ENCODE peak calls at places on chromosomes 16 and 17, in six cellular contexts. Q is astrocyte of the spinal cord, O is bronchial epithelial cell, H is uterus, D is cardiac muscle cell, M is A549. W is an unnamed sample.
A peak's percentile ranks its signal among the peaks of the same experiment; 100 is the strongest.

GRCh38 chr17:64418506-64419339 is 28.1 kb upstream of the PECAM1 start:
- DNase-seq in Q (peak; percentile 61), O (peak; percentile 52), H (no peak), D (peak; percentile 83), M (peak; percentile 77), W (peak; percentile 78)

GRCh38 chr16:54847207-54847606 is 83.5 kb upstream of the IRX5 start:
- DNase-seq in Q (no peak), O (peak; percentile 100), H (no peak), D (no peak), M (no peak), W (no peak)

GRCh38 chr17:78736526-78737079 is 45.5 kb downstream of the CYTH1 start:
- DNase-seq in Q (no peak), O (peak; percentile 92), H (peak; percentile 68), D (no peak), M (peak; percentile 89), W (peak; percentile 54)

GRCh38 chr17:1089915-1090314 is 89.9 kb downstream of the ABR start:
- DNase-seq in Q (no peak), O (no peak), H (no peak), D (peak; percentile 80), M (no peak), W (no peak)

GRCh38 chr17:42989726-42990652 is 8.2 kb upstream of the RPL27 start:
- DNase-seq in Q (no peak), O (peak; percentile 90), H (no peak), D (no peak), M (peak; percentile 76), W (no peak)

GRCh38 chr16:54930034-54930938 is at the start of gene IRX5:
- DNase-seq in Q (peak; percentile 98), O (peak; percentile 86), H (peak; percentile 84), D (peak; percentile 96), M (peak; percentile 81), W (peak; percentile 92)

GRCh38 chr16:7272567-7273158 is 60.0 kb upstream of the RBFOX1 start:
- DNase-seq in Q (no peak), O (no peak), H (no peak), D (no peak), M (no peak), W (no peak)

GRCh38 chr16:79411357-79411756 is 189.2 kb downstream of the MAF start:
- DNase-seq in Q (no peak), O (peak; percentile 2), H (no peak), D (no peak), M (no peak), W (no peak)

GRCh38 chr17:79255471-79255870 is 180.8 kb downstream of the ENGASE start:
- DNase-seq in Q (no peak), O (no peak), H (no peak), D (no peak), M (no peak), W (no peak)

GRCh38 chr17:31593806-31594205 is 202.3 kb downstream of the RAB11FIP4 start:
- DNase-seq in Q (peak; percentile 58), O (peak; percentile 50), H (no peak), D (no peak), M (no peak), W (peak; percentile 28)

GRCh38 chr17:63881935-63882601 is at the start of gene GH2:
- DNase-seq in Q (peak; percentile 13), O (peak; percentile 57), H (no peak), D (peak; percentile 62), M (peak; percentile 91), W (peak; percentile 35)

GRCh38 chr16:70713342-70713741 is 27.5 kb upstream of the MTSS2 start:
- DNase-seq in Q (no peak), O (no peak), H (no peak), D (no peak), M (no peak), W (peak; percentile 48)

GRCh38 chr17:46771601-46772012 is 46.9 kb downstream of the WNT3 start:
- DNase-seq in Q (no peak), O (no peak), H (no peak), D (peak; percentile 46), M (no peak), W (peak; percentile 20)

GRCh38 chr16:49528564-49529150 is 155.1 kb downstream of the C16orf78 start:
- DNase-seq in Q (no peak), O (no peak), H (no peak), D (peak; percentile 23), M (no peak), W (no peak)

GRCh38 chr16:49529646-49530045 is 156.0 kb downstream of the C16orf78 start:
- DNase-seq in Q (no peak), O (no peak), H (no peak), D (no peak), M (no peak), W (no peak)

GRCh38 chr16:49526966-49527365 is 153.4 kb downstream of the C16orf78 start:
- DNase-seq in Q (no peak), O (no peak), H (no peak), D (no peak), M (no peak), W (no peak)

GRCh38 chr16:49527621-49528020 is 154.0 kb downstream of the C16orf78 start:
- DNase-seq in Q (peak; percentile 7), O (no peak), H (peak; percentile 32), D (peak; percentile 14), M (no peak), W (no peak)

DNA sequence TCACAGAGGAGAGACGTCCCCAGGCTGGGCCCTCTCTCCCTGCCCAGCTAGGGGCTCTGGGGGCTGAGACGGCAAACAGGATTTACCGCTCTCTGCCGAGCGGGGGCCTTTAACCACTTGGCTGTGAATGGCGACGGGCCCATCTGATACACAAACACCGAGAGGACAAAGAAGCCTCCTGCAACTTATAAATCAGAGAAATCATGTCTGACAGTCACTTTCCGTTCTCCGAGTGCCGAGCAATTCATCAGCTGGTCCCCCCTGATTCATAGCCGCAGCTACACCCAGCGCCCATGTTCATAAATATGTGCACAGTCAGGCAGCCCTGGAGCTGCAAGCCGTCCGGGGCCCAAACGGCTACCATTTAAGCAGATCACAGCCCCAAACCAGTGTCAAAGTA is 154.4 kb downstream of the C16orf78 start:
- DNase-seq in Q (peak; percentile 48), O (no peak), H (peak; percentile 38), D (peak; percentile 49), M (no peak), W (no peak)
- H3K4me3 ChIP-seq in Q (peak overlapping the region; percentile 24), O (no peak overlapping the region), H (peak overlapping the region; percentile 22), D (no peak overlapping the region), M (no peak overlapping the region), W (no peak overlapping the region)

GRCh38 chr17:68498479-68499326 is 13.5 kb upstream of the PRKAR1A start:
- DNase-seq in Q (no peak), O (no peak), H (peak; percentile 51), D (peak; percentile 68), M (no peak), W (no peak)
- H3K4me3 ChIP-seq in Q (no peak overlapping the region), O (no peak overlapping the region), H (no peak overlapping the region), D (no peak overlapping the region), M (no peak overlapping the region), W (no peak overlapping the region)

GRCh38 chr17:21028192-21028591 is 14.6 kb downstream of the USP22 start:
- DNase-seq in Q (no peak), O (no peak), H (no peak), D (no peak), M (no peak), W (no peak)

GRCh38 chr17:21029515-21029914 is 13.3 kb downstream of the USP22 start:
- DNase-seq in Q (no peak), O (peak; percentile 39), H (no peak), D (no peak), M (no peak), W (no peak)

GRCh38 chr17:21029032-21029431 is 13.8 kb downstream of the USP22 start:
- DNase-seq in Q (peak; percentile 59), O (peak; percentile 93), H (peak; percentile 45), D (peak; percentile 76), M (no peak), W (peak; percentile 88)

GRCh38 chr17:21031756-21032396 is 10.9 kb downstream of the USP22 start:
- DNase-seq in Q (no peak), O (no peak), H (no peak), D (no peak), M (no peak), W (no peak)

GRCh38 chr17:21030375-21030774 is 12.4 kb downstream of the USP22 start:
- DNase-seq in Q (no peak), O (no peak), H (no peak), D (no peak), M (no peak), W (no peak)
- H3K4me3 ChIP-seq in Q (no peak overlapping the region), O (no peak overlapping the region), H (no peak overlapping the region), D (no peak overlapping the region), M (no peak overlapping the region), W (no peak overlapping the region)

DNA sequence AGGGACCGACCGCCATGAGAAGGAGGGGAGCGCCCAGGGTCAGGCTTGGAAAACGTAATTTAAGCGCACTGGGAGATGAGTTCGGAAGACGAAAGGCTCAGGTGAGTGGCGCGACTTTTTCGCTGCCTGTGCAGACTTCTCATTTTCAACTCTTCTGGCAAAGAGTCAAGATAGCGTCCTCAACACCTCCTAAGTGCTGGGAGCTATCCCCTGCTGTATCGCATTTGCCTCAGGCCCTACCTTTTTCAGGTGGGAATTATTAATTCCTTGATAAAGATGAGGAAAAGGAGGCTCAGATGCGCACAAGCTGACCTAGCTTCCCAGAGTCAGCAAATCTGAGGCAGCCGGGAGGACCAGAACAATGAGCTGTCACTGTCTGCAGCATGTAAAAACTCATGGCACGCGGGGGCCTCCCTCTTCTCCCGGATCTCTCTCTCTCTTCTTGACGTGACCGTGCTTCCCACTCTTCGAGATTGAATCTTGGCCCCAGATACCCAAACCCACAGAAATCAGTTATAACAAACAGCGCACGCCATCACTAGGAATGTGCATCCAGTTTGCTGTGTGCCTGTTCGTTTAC is 496 bp upstream of the ADAMTS18 start:
- DNase-seq in Q (no peak), O (no peak), H (no peak), D (no peak), M (no peak), W (no peak)
- H3K4me3 ChIP-seq in Q (no peak overlapping the region), O (no peak overlapping the region), H (peak overlapping the region; percentile 12), D (peak overlapping the region; percentile 40), M (no peak overlapping the region), W (no peak overlapping the region)

GRCh38 chr16:68234188-68235104 is 1.5 kb downstream of the ESRP2 start:
- DNase-seq in Q (no peak), O (peak; percentile 79), H (no peak), D (no peak), M (no peak), W (no peak)

GRCh38 chr16:68236804-68237242 is 896 bp upstream of the ESRP2 start:
- DNase-seq in Q (peak; percentile 56), O (peak; percentile 57), H (no peak), D (no peak), M (no peak), W (no peak)

GRCh38 chr16:68233835-68234187 is 2.1 kb downstream of the ESRP2 start:
- DNase-seq in Q (no peak), O (no peak), H (no peak), D (no peak), M (no peak), W (peak; percentile 62)

GRCh38 chr16:68235882-68236803 is at the start of gene ESRP2:
- DNase-seq in Q (no peak), O (peak; percentile 83), H (no peak), D (no peak), M (no peak), W (no peak)

GRCh38 chr16:68235105-68235881 is 634 bp downstream of the ESRP2 start:
- DNase-seq in Q (no peak), O (peak; percentile 66), H (no peak), D (no peak), M (no peak), W (no peak)
- H3K4me3 ChIP-seq in Q (no peak overlapping the region), O (peak overlapping the region; percentile 88), H (peak overlapping the region; percentile 23), D (peak overlapping the region; percentile 30), M (no peak overlapping the region), W (no peak overlapping the region)